ENCODE peak calls at places on chromosomes 2 and 18, in seven cellular contexts. Y is GM12878, H is HepG2, U is K562, L is SK-N-SH, J is HCT116, N is H1. R is an unnamed sample.

GRCh38 chr2:200602584-200602983 is 16.8 kb downstream of the AOX1 start:
- DNase-seq in Y (no peak), H (no peak), U (no peak), L (no peak), J (no peak), N (no peak), R (no peak)

GRCh38 chr2:8472545-8473361 is 209.1 kb upstream of the ID2 start:
- DNase-seq in Y (no peak), H (no peak), U (no peak), L (no peak), J (no peak), N (no peak), R (no peak)

GRCh38 chr2:54872783-54873182 is 149.3 kb downstream of the EML6 start:
- DNase-seq in Y (no peak), H (no peak), U (no peak), L (no peak), J (no peak), N (no peak), R (no peak)

GRCh38 chr2:164737612-164738081 is 104.0 kb downstream of the COBLL1 start:
- DNase-seq in Y (no peak), H (peak; percentile 82), U (peak; percentile 46), L (peak; percentile 57), J (peak; percentile 73), N (peak; percentile 69), R (peak; percentile 39)

GRCh38 chr2:95698166-95698565 is 106.4 kb downstream of the TRIM43 start:
- DNase-seq in Y (no peak), H (no peak), U (no peak), L (no peak), J (no peak), N (no peak), R (peak; percentile 8)

GRCh38 chr2:29349316-29350030 is 234.3 kb downstream of the CLIP4 start:
- DNase-seq in Y (no peak), H (no peak), U (no peak), L (no peak), J (no peak), N (no peak), R (no peak)

GRCh38 chr2:50957880-50958279 is 74.1 kb downstream of the NRXN1 start:
- DNase-seq in Y (no peak), H (no peak), U (no peak), L (no peak), J (no peak), N (no peak), R (no peak)

GRCh38 chr18:39523281-39523680 is 1957.7 kb upstream of the CELF4 start:
- DNase-seq in Y (no peak), H (peak; percentile 66), U (no peak), L (no peak), J (peak; percentile 40), N (no peak), R (no peak)

GRCh38 chr2:79219383-79219988 is 59.9 kb upstream of the REG3A start:
- DNase-seq in Y (peak; percentile 8), H (peak; percentile 55), U (peak; percentile 65), L (peak; percentile 36), J (no peak), N (no peak), R (peak; percentile 17)

GRCh38 chr2:57516740-57517340 is 529.8 kb upstream of the VRK2 start:
- DNase-seq in Y (peak; percentile 7), H (peak; percentile 36), U (peak; percentile 24), L (peak; percentile 19), J (peak; percentile 41), N (no peak), R (peak; percentile 61)
- TF ChIP-seq JUND in Y (no peak), H (no peak), U (peak; percentile 21), L (no peak), J (no peak), N (peak; percentile 83), R (no peak)

GRCh38 chr2:120544522-120544921 is 191.1 kb upstream of the GLI2 start:
- DNase-seq in Y (no peak), H (no peak), U (no peak), L (no peak), J (no peak), N (no peak), R (no peak)

GRCh38 chr2:120545521-120546076 is 190.1 kb upstream of the GLI2 start:
- DNase-seq in Y (no peak), H (peak; percentile 73), U (no peak), L (no peak), J (no peak), N (no peak), R (no peak)

GRCh38 chr2:120546865-120547390 is 188.7 kb upstream of the GLI2 start:
- DNase-seq in Y (no peak), H (no peak), U (no peak), L (no peak), J (no peak), N (no peak), R (no peak)

GRCh38 chr2:120547662-120548061 is 188.0 kb upstream of the GLI2 start:
- DNase-seq in Y (no peak), H (no peak), U (no peak), L (no peak), J (no peak), N (no peak), R (no peak)

GRCh38 chr2:120546077-120546864 is 189.4 kb upstream of the GLI2 start:
- DNase-seq in Y (no peak), H (peak; percentile 97), U (peak; percentile 33), L (no peak), J (no peak), N (no peak), R (no peak)
- TF ChIP-seq JUND in Y (no peak), H (peak; percentile 94), U (no peak), L (no peak), J (no peak), N (no peak), R (no peak)

DNA sequence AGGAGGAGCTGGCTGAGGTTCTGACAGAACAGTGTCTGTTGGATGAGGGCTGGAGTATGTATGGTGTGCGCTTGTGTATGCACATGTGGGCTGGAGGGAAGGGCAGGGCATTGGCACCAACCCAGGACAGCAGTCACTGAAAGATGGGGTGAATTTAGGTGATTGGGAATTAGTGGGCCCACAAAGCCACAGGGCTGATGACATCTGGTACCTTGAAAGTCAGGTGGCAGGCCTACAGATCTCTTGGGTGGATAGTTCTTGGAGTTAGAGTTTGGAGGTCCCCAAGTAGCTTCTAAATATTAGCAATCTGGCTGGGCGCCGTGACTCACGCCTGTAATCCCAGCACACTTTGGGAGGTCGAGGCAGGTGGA is 45.7 kb downstream of the C2orf42 start:
- DNase-seq in Y (no peak), H (no peak), U (no peak), L (no peak), J (no peak), N (no peak), R (no peak)
- TF ChIP-seq JUND in Y (no peak), H (no peak), U (no peak), L (no peak), J (no peak), N (no peak), R (no peak)

GRCh38 chr2:230225486-230225885 is at the start of gene SP140:
- DNase-seq in Y (peak; percentile 80), H (no peak), U (no peak), L (no peak), J (no peak), N (no peak), R (no peak)

GRCh38 chr2:230226090-230226551 is 585 bp downstream of the SP140 start:
- DNase-seq in Y (peak; percentile 76), H (no peak), U (no peak), L (no peak), J (no peak), N (no peak), R (no peak)

GRCh38 chr2:230227216-230227615 is 1.7 kb downstream of the SP140 start:
- DNase-seq in Y (no peak), H (peak; percentile 17), U (no peak), L (no peak), J (no peak), N (no peak), R (no peak)

GRCh38 chr2:230221533-230221932 is 1.7 kb upstream of the SP110 start:
- DNase-seq in Y (no peak), H (no peak), U (no peak), L (no peak), J (no peak), N (no peak), R (no peak)

DNA sequence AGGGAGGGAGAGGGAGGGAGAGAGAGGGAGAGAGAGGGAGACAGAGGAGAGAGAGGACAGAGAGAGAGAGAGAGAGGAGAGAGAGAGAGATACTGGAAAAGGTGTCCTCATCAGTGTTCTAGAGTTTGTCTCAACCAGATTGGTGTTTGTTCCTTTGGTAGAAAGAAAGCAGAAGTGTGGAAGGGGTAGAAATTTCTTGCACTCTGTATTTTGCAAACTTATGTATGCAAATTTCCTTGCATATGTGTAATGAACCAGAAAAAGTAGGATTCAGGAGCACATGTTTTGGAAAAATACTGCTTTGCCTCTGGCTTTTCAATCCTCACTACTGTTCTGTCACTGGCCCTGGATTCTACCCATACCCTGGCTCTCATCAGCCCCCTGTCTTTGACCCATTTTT is 1.1 kb upstream of the SP140 start:
- DNase-seq in Y (no peak), H (no peak), U (no peak), L (no peak), J (no peak), N (no peak), R (no peak)
- TF ChIP-seq JUND in Y (no peak), H (no peak), U (no peak), L (no peak), J (no peak), N (no peak), R (no peak)

DNA sequence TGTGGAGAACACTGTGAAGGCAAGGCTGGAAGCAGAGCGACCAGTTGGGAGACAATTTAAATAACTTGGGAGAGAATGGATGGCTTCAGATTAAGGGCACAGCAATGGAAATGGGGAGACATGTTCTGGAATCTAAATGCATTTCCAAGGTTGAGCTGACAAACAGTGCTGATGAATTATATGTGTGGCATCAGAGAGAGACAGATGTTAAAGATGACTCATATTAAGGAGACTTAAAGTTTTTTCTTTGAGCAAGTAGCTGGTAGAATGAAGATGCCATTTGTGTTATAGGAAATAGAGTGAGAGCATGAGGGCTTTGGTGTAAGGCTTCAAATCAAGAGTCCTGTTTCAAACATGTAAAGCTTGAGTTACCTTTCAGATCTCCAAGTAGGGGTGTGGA is 441.8 kb downstream of the SETBP1 start:
- DNase-seq in Y (no peak), H (no peak), U (no peak), L (no peak), J (no peak), N (no peak), R (no peak)
- TF ChIP-seq JUND in Y (no peak), H (no peak), U (no peak), L (no peak), J (no peak), N (no peak), R (no peak)

GRCh38 chr18:3266062-3266608 is 4.2 kb downstream of the MYL12B start:
- DNase-seq in Y (no peak), H (no peak), U (peak; percentile 23), L (no peak), J (no peak), N (no peak), R (no peak)
- TF ChIP-seq JUND in Y (no peak), H (no peak), U (no peak), L (no peak), J (no peak), N (no peak), R (no peak)

GRCh38 chr2:74730530-74730929 is 76.5 kb downstream of the SEMA4F start:
- DNase-seq in Y (no peak), H (no peak), U (no peak), L (no peak), J (no peak), N (no peak), R (no peak)
- TF ChIP-seq JUND in Y (no peak), H (no peak), U (no peak), L (no peak), J (no peak), N (no peak), R (no peak)

R was measured in T47D.